ENCODE peak calls at places on chromosomes 12 and 14, in four cellular contexts. N, I, V and A are unnamed samples.

GRCh38 chr12:47852096-47852571 is 32.4 kb upstream of the HDAC7 start:
- DNase-seq in N (no peak), I (no peak), V (peak; percentile 32), A (no peak)

GRCh38 chr14:59277659-59278058 is 89.2 kb downstream of the DAAM1 start:
- DNase-seq in N (no peak), I (no peak), V (no peak), A (no peak)

GRCh38 chr14:23160924-23161522 is 22.4 kb downstream of the SLC7A8 start:
- DNase-seq in N (no peak), I (peak; percentile 69), V (peak; percentile 84), A (peak; percentile 87)

GRCh38 chr12:51593539-51593938 is 2.5 kb downstream of the SCN8A start:
- DNase-seq in N (no peak), I (no peak), V (peak; percentile 74), A (peak; percentile 77)

GRCh38 chr14:69716483-69717187 is 50.3 kb upstream of the SRSF5 start:
- DNase-seq in N (no peak), I (no peak), V (peak; percentile 55), A (peak; percentile 80)

GRCh38 chr12:72901685-72902084 is 629.5 kb downstream of the TRHDE start:
- DNase-seq in N (no peak), I (no peak), V (no peak), A (no peak)

GRCh38 chr14:63204407-63205280 is at the start of gene RHOJ:
- DNase-seq in N (no peak), I (no peak), V (peak; percentile 41), A (peak; percentile 61)

GRCh38 chr12:26156201-26156871 is 31.5 kb upstream of the BHLHE41 start:
- DNase-seq in N (no peak), I (no peak), V (no peak), A (no peak)

GRCh38 chr12:116310082-116310481 is 32.6 kb upstream of the MED13L start:
- DNase-seq in N (no peak), I (no peak), V (no peak), A (no peak)

GRCh38 chr12:59085680-59086079 is 165.4 kb upstream of the LRIG3 start:
- DNase-seq in N (peak; percentile 41), I (no peak), V (no peak), A (no peak)

GRCh38 chr12:120539303-120539702 is 5.1 kb downstream of the RNF10 start:
- DNase-seq in N (no peak), I (no peak), V (no peak), A (peak; percentile 24)

GRCh38 chr12:51751657-51752056 is 96.9 kb downstream of the FIGNL2 start:
- DNase-seq in N (no peak), I (no peak), V (no peak), A (no peak)

GRCh38 chr14:90381999-90382451 is 14.8 kb upstream of the CALM1 start:
- DNase-seq in N (peak; percentile 84), I (peak; percentile 70), V (peak; percentile 85), A (no peak)